ENCODE peak calls at places on chromosomes 3 and 15, in eight cellular contexts. T is adrenal gland, I is upper lobe of right lung, C is psoas muscle, Q is left lung, K is H9, U is K562, W is fibroblast of lung. Z is an unnamed sample.

GRCh38 chr15:80710635-80711553 is 15.8 kb downstream of the ABHD17C start:
- DNase-seq in T (no peak), I (no peak), C (no peak), Q (no peak), K (no peak), U (no peak), W (peak; percentile 51), Z (no peak)

GRCh38 chr3:114231616-114232015 is 5.8 kb downstream of the ZNF80 start:
- DNase-seq in T (no peak), I (no peak), C (no peak), Q (no peak), K (no peak), U (no peak), W (no peak), Z (no peak)

GRCh38 chr3:96996009-96996408 is 181.6 kb downstream of the EPHA6 start:
- DNase-seq in T (no peak), I (no peak), C (no peak), Q (no peak), K (no peak), U (no peak), W (no peak), Z (no peak)

GRCh38 chr3:71231680-71232079 is 351.8 kb downstream of the FOXP1 start:
- DNase-seq in T (no peak), I (no peak), C (no peak), Q (no peak), K (no peak), U (no peak), W (no peak), Z (no peak)

GRCh38 chr15:93018574-93018973 is 70.4 kb downstream of the RGMA start:
- DNase-seq in T (no peak), I (no peak), C (no peak), Q (no peak), K (no peak), U (no peak), W (no peak), Z (no peak)

GRCh38 chr15:99983894-99984293 is 250.7 kb upstream of the LYSMD4 start:
- DNase-seq in T (no peak), I (no peak), C (peak; percentile 28), Q (no peak), K (peak; percentile 58), U (no peak), W (no peak), Z (no peak)

GRCh38 chr15:92326236-92326635 is 67.4 kb upstream of the ST8SIA2 start:
- DNase-seq in T (no peak), I (no peak), C (no peak), Q (no peak), K (no peak), U (no peak), W (no peak), Z (no peak)

GRCh38 chr3:98893740-98894139 is 7.8 kb downstream of the DCBLD2 start:
- DNase-seq in T (no peak), I (no peak), C (no peak), Q (no peak), K (no peak), U (no peak), W (peak; percentile 81), Z (no peak)

GRCh38 chr15:26866298-26867198 is at the start of gene GABRA5:
- DNase-seq in T (no peak), I (no peak), C (no peak), Q (no peak), K (peak; percentile 87), U (no peak), W (peak; percentile 72), Z (no peak)

GRCh38 chr3:71542548-71543370 is 40.8 kb downstream of the FOXP1 start:
- DNase-seq in T (peak; percentile 78), I (peak; percentile 76), C (peak; percentile 90), Q (peak; percentile 86), K (no peak), U (peak; percentile 21), W (peak; percentile 96), Z (no peak)

GRCh38 chr3:102400766-102401165 is 34.0 kb upstream of the ZPLD1 start:
- DNase-seq in T (no peak), I (no peak), C (no peak), Q (no peak), K (no peak), U (no peak), W (peak; percentile 92), Z (no peak)

GRCh38 chr15:70342141-70342540 is 244.4 kb upstream of the TLE3 start:
- DNase-seq in T (no peak), I (no peak), C (no peak), Q (no peak), K (peak; percentile 5), U (no peak), W (no peak), Z (no peak)

GRCh38 chr15:99324082-99324620 is 72.9 kb downstream of the LRRC28 start:
- DNase-seq in T (no peak), I (no peak), C (no peak), Q (no peak), K (no peak), U (no peak), W (peak; percentile 95), Z (no peak)

GRCh38 chr15:48423342-48423741 is 92.1 kb downstream of the DUT start:
- DNase-seq in T (no peak), I (no peak), C (no peak), Q (no peak), K (no peak), U (no peak), W (no peak), Z (no peak)

GRCh38 chr3:152289708-152290107 is 21.0 kb downstream of the MBNL1 start:
- DNase-seq in T (no peak), I (no peak), C (no peak), Q (no peak), K (no peak), U (no peak), W (no peak), Z (no peak)

GRCh38 chr3:194998948-194999347 is 272.0 kb downstream of the XXYLT1 start:
- DNase-seq in T (no peak), I (peak; percentile 23), C (no peak), Q (no peak), K (no peak), U (no peak), W (no peak), Z (no peak)

GRCh38 chr3:150371741-150372254 is 36.3 kb upstream of the TSC22D2 start:
- DNase-seq in T (peak; percentile 72), I (no peak), C (no peak), Q (no peak), K (no peak), U (peak; percentile 15), W (peak; percentile 100), Z (no peak)

GRCh38 chr3:106392905-106393304 is 524.1 kb upstream of the CBLB start:
- DNase-seq in T (no peak), I (no peak), C (no peak), Q (no peak), K (no peak), U (no peak), W (peak; percentile 59), Z (no peak)

GRCh38 chr15:45121706-45122417 is 7.7 kb downstream of the DUOXA2 start:
- DNase-seq in T (peak; percentile 29), I (peak; percentile 58), C (no peak), Q (no peak), K (no peak), U (no peak), W (peak; percentile 93), Z (no peak)

GRCh38 chr15:19984101-19984500 is 557.5 kb downstream of the GOLGA6L6 start:
- DNase-seq in T (no peak), I (no peak), C (no peak), Q (no peak), K (no peak), U (no peak), W (no peak), Z (no peak)
- H3K9me3 ChIP-seq in T (no peaks in the 10 kb centered on the region), I (no peaks in the 10 kb centered on the region), C (no peaks in the 10 kb centered on the region), Q (peaks cover 2% of the 10 kb centered on the region), K (peaks cover 58% of the 10 kb centered on the region), U (no peaks in the 10 kb centered on the region), W (no peaks in the 10 kb centered on the region), Z (no peaks in the 10 kb centered on the region)

DNA sequence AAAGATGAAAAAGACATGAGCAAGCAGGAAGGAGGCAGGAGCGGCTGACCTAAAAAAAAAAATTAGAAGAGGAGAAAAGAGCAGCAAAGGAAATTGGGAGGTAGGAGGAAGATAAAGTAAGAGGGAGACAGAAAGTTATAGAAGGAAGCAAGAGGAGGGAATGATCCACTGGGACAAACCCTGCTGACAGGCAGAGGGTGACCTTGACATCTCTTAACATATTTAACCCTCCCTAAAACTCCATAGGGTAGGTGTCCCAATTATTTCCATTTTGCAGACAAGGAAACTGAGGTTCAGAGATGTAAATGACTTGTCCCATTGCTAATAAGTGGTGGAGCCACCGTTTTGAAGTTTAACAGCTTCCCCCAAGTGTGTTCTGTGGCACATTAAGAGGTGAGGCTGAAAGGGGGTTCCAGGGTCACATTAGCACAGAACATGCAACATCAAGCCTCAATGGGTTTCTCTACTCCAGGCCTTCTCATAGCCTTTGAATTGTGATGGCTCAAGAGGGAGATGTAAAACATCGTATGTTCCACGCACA is 37.4 kb upstream of the PRICKLE2 start:
- DNase-seq in T (no peak), I (no peak), C (no peak), Q (no peak), K (no peak), U (no peak), W (no peak), Z (no peak)
- TF ChIP-seq CTCF in T (no peak), I (no peak), C (no peak), Q (no peak), K (peak; percentile 57), U (no peak), W (peak; percentile 13), Z (no peak)

DNA sequence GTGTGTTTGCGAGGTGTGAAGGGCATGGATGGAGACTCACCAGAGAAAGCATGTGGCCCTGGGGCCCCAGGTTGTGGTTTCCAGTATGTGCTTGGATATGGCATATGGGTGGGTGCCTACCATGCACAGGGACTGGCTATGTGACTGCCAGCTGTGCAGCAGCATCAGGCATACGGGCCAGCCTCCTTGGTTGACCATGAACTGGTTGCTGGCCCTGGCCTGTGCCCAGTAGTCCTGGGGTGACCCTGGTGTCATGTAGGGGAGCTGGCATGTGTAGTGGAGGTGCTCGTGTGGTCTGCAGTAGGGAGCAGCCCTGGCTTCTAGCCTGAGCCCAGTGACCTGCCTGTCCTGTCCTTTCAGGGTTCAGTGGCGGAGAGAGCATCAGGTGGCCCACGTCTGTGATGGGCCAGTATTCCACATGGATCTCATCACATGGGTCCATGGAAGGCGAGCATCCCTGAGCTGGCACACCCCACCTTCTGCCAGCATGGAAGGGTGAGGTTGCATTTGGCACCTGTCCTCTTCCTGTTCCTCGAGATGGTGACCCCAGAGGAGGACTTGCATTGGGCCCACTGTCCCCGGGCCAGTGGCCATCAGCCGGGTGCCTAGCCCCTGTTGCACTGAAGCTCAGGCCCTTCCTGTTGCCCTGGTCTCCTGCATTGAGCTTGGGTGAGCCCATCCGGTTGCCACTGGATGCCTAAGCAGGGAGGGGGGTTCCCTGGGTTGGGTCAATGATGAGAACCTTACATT is 229.0 kb downstream of the SNRPN start:
- DNase-seq in T (peak; percentile 5), I (peak; percentile 40), C (peak; percentile 23), Q (peak; percentile 34), K (no peak), U (no peak), W (no peak), Z (no peak)
- H3K9me3 ChIP-seq in T (no peaks in the 10 kb centered on the region), I (no peaks in the 10 kb centered on the region), C (peaks cover 2% of the 10 kb centered on the region), Q (peaks cover 100% of the 10 kb centered on the region), K (peaks cover 47% of the 10 kb centered on the region), U (no peaks in the 10 kb centered on the region), W (no peaks in the 10 kb centered on the region), Z (peaks cover 10% of the 10 kb centered on the region)

GRCh38 chr3:81898336-81898735 is 136.9 kb upstream of the GBE1 start:
- DNase-seq in T (no peak), I (no peak), C (no peak), Q (no peak), K (no peak), U (no peak), W (no peak), Z (no peak)
- TF ChIP-seq CTCF in T (no peak), I (no peak), C (no peak), Q (no peak), K (no peak), U (no peak), W (no peak), Z (no peak)

GRCh38 chr3:119428538-119428937 is 34.9 kb downstream of the TMEM39A start:
- DNase-seq in T (no peak), I (no peak), C (no peak), Q (no peak), K (peak; percentile 39), U (no peak), W (no peak), Z (no peak)
- H3K9me3 ChIP-seq in T (peaks cover 31% of the 10 kb centered on the region), I (peaks cover 34% of the 10 kb centered on the region), C (peaks cover 52% of the 10 kb centered on the region), Q (peaks cover 48% of the 10 kb centered on the region), K (peaks cover 20% of the 10 kb centered on the region), U (peaks cover 4% of the 10 kb centered on the region), W (no peaks in the 10 kb centered on the region), Z (peaks cover 57% of the 10 kb centered on the region)